ENCODE peak calls at places on chromosomes 4 and X, in four cellular contexts. I is astrocyte, M is mammary epithelial cell, D is stomach. P is an unnamed sample.

GRCh38 chr4:186932631-186933150 is 209.0 kb upstream of the FAT1 start:
- DNase-seq in I (peak; percentile 96), M (no peak), D (no peak), P (no peak)

GRCh38 chr4:113838421-113838820 is 76.9 kb upstream of the CAMK2D start:
- DNase-seq in I (no peak), M (no peak), D (no peak), P (no peak)

GRCh38 chrX:133179500-133179899 is 38.7 kb downstream of the TFDP3 start:
- DNase-seq in I (no peak), M (no peak), D (no peak), P (no peak)

GRCh38 chr4:47085661-47086060 is 54.3 kb downstream of the GABRB1 start:
- DNase-seq in I (no peak), M (no peak), D (no peak), P (no peak)

GRCh38 chr4:146142768-146143167 is 32.8 kb upstream of the LSM6 start:
- DNase-seq in I (no peak), M (peak; percentile 56), D (no peak), P (no peak)

GRCh38 chrX:387729-388128 is 1.0 kb upstream of the PPP2R3B start:
- DNase-seq in I (no peak), M (no peak), D (no peak), P (no peak)

GRCh38 chrX:43970528-43970927 is 2.7 kb downstream of the NDP start:
- DNase-seq in I (peak; percentile 40), M (peak; percentile 43), D (no peak), P (no peak)

GRCh38 chr4:48620861-48621260 is 130.8 kb downstream of the ZAR1 start:
- DNase-seq in I (no peak), M (peak; percentile 61), D (no peak), P (no peak)

GRCh38 chr4:185540487-185541125 is 5.3 kb upstream of the PDLIM3 start:
- DNase-seq in I (no peak), M (no peak), D (no peak), P (no peak)

GRCh38 chr4:24932831-24933230 is 20.0 kb upstream of the CCDC149 start:
- DNase-seq in I (peak; percentile 76), M (no peak), D (no peak), P (no peak)
- H3K9me3 ChIP-seq in I (no peaks in the 10 kb centered on the region), M (no peaks in the 10 kb centered on the region), D (no peaks in the 10 kb centered on the region), P (peaks cover 8% of the 10 kb centered on the region)

GRCh38 chrX:47446431-47446830 is 36.6 kb downstream of the ZNF41 start:
- DNase-seq in I (no peak), M (no peak), D (no peak), P (no peak)
- H3K9me3 ChIP-seq in I (peaks cover 31% of the 10 kb centered on the region), M (peaks cover 42% of the 10 kb centered on the region), D (peaks cover 4% of the 10 kb centered on the region), P (peaks cover 57% of the 10 kb centered on the region)

GRCh38 chrX:57678686-57679428 is 1.2 kb downstream of the NLRP2B start:
- DNase-seq in I (no peak), M (no peak), D (no peak), P (no peak)
- H3K9me3 ChIP-seq in I (no peaks in the 10 kb centered on the region), M (peaks cover 11% of the 10 kb centered on the region), D (no peaks in the 10 kb centered on the region), P (peaks cover 59% of the 10 kb centered on the region)

GRCh38 chrX:57906790-57907189 is 3.5 kb downstream of the ZXDA start:
- DNase-seq in I (peak; percentile 76), M (peak; percentile 24), D (no peak), P (no peak)

GRCh38 chrX:57904481-57904880 is 5.8 kb downstream of the ZXDA start:
- DNase-seq in I (no peak), M (no peak), D (no peak), P (no peak)

GRCh38 chrX:57900961-57901360 is 9.3 kb downstream of the ZXDA start:
- DNase-seq in I (peak; percentile 63), M (no peak), D (no peak), P (no peak)

GRCh38 chrX:57902633-57903032 is 7.6 kb downstream of the ZXDA start:
- DNase-seq in I (no peak), M (no peak), D (no peak), P (no peak)

GRCh38 chrX:57905141-57905540 is 5.1 kb downstream of the ZXDA start:
- DNase-seq in I (no peak), M (no peak), D (no peak), P (no peak)
- H3K9me3 ChIP-seq in I (no peaks in the 10 kb centered on the region), M (no peaks in the 10 kb centered on the region), D (no peaks in the 10 kb centered on the region), P (peaks cover 19% of the 10 kb centered on the region)

DNA sequence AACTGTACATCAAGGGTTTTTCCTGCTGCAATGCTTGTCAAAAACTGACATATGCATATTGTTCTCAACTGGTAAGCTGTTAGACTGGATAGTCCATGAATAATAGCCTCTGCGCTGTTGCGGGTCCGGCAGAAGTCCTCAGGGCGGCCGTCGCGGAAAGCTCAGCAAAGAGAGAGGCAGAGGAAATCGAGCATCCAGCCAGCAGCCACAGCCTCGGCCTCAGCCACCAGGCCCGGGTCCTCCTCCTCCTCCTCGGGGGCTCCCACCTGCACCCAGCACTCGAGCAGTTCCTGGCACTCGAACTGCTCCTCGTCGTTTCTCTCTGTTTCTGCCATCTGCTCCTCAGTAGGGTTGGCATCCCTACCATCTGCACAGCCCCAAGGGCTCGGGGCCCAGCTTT is 53.7 kb downstream of the UPRT start:
- DNase-seq in I (no peak), M (no peak), D (no peak), P (no peak)
- H3K9me3 ChIP-seq in I (no peaks in the 10 kb centered on the region), M (peaks cover 10% of the 10 kb centered on the region), D (no peaks in the 10 kb centered on the region), P (peaks cover 30% of the 10 kb centered on the region)

GRCh38 chr4:168972601-168973000 is 37.5 kb downstream of the CBR4 start:
- DNase-seq in I (no peak), M (no peak), D (no peak), P (no peak)
- H3K9me3 ChIP-seq in I (no peaks in the 10 kb centered on the region), M (no peaks in the 10 kb centered on the region), D (no peaks in the 10 kb centered on the region), P (peaks cover 6% of the 10 kb centered on the region)

GRCh38 chrX:40318076-40318475 is 220.3 kb upstream of the BCOR start:
- DNase-seq in I (no peak), M (no peak), D (no peak), P (no peak)

GRCh38 chrX:40316502-40316901 is 218.7 kb upstream of the BCOR start:
- DNase-seq in I (no peak), M (no peak), D (no peak), P (no peak)

GRCh38 chrX:40314070-40314469 is 216.3 kb upstream of the BCOR start:
- DNase-seq in I (no peak), M (no peak), D (no peak), P (peak; percentile 71)

GRCh38 chrX:40320819-40321218 is 223.1 kb upstream of the BCOR start:
- DNase-seq in I (no peak), M (no peak), D (no peak), P (no peak)

GRCh38 chrX:40318796-40319195 is 221.0 kb upstream of the BCOR start:
- DNase-seq in I (no peak), M (no peak), D (no peak), P (no peak)
- H3K9me3 ChIP-seq in I (no peaks in the 10 kb centered on the region), M (peaks cover 9% of the 10 kb centered on the region), D (no peaks in the 10 kb centered on the region), P (no peaks in the 10 kb centered on the region)

GRCh38 chr4:8735236-8736082 is 136.2 kb downstream of the HMX1 start:
- DNase-seq in I (no peak), M (no peak), D (peak; percentile 22), P (no peak)
- H3K9me3 ChIP-seq in I (peaks cover 3% of the 10 kb centered on the region), M (peaks cover 39% of the 10 kb centered on the region), D (no peaks in the 10 kb centered on the region), P (no peaks in the 10 kb centered on the region)